ENCODE peak calls at places on chromosomes 12 and 14, in six cellular contexts. R, F, H, O, C and L are unnamed samples.

GRCh38 chr14:20679907-20680306 is 4.5 kb upstream of the RNASE4 start:
- DNase-seq in F (no peak), C (no peak), H (no peak), O (no peak), R (peak; percentile 16), L (peak; percentile 48)

GRCh38 chr12:65427646-65428045 is 149.2 kb downstream of the MSRB3 start:
- DNase-seq in C (no peak), O (no peak), H (no peak), R (no peak), F (no peak), L (no peak)

GRCh38 chr12:95429172-95429510 is 44.8 kb upstream of the METAP2 start:
- DNase-seq in H (no peak), F (no peak), R (no peak), O (no peak), C (no peak), L (no peak)

GRCh38 chr12:57048423-57048822 is 1.5 kb downstream of the MYO1A start:
- DNase-seq in R (no peak), C (peak; percentile 19), O (no peak), H (no peak), F (no peak), L (no peak)

GRCh38 chr14:77022219-77022852 is 6.2 kb downstream of the IRF2BPL start:
- DNase-seq in R (no peak), C (peak; percentile 58), F (peak; percentile 62), O (no peak), H (no peak), L (peak; percentile 39)

GRCh38 chr14:66496188-66496807 is 10.1 kb downstream of the CCDC196 start:
- DNase-seq in H (no peak), C (no peak), F (no peak), O (no peak), R (no peak), L (peak; percentile 41)

GRCh38 chr12:117686911-117687377 is 281.8 kb downstream of the KSR2 start:
- DNase-seq in O (no peak), R (no peak), C (no peak), H (no peak), F (no peak), L (no peak)

GRCh38 chr12:49825971-49826421 is 2.2 kb downstream of the NCKAP5L start:
- DNase-seq in H (no peak), R (no peak), O (no peak), F (no peak), C (no peak), L (no peak)

GRCh38 chr14:100622708-100623485 is 35.7 kb upstream of the BEGAIN start:
- DNase-seq in C (no peak), R (no peak), O (no peak), F (no peak), H (no peak), L (no peak)

GRCh38 chr12:128425883-128426282 is 158.9 kb downstream of the TMEM132C start:
- DNase-seq in H (no peak), O (no peak), C (no peak), R (no peak), F (no peak), L (no peak)